ENCODE peak calls at places on chromosomes 13 and 19, in four cellular contexts. C is activated CD4-positive, alpha-beta T cell treated with anti-CD3 and anti-CD28 coated beads, Interleukin-2, amount 50 U/mL, for 1 hour; Y is A549; R is stimulated activated CD8-positive, alpha-beta memory T cell treated with anti-CD3 and anti-CD28 coated beads, Interleukin-2, amount 100 ng/mL, for 48 hours. W is an unnamed sample.

GRCh38 chr19:6239401-6239844 is 40.4 kb downstream of the MLLT1 start:
- DNase-seq in Y (no peak), C (no peak), R (no peak), W (peak)

GRCh38 chr13:102698649-102698980 is 3.8 kb upstream of the METTL21C start:
- DNase-seq in Y (no peak), R (no peak), C (no peak), W (no peak)

GRCh38 chr19:17909017-17909732 is 23.6 kb upstream of the CCDC124 start:
- DNase-seq in C (no peak), Y (no peak), R (no peak), W (no peak)

GRCh38 chr19:53579518-53579917 is 41.6 kb downstream of the ZNF331 start:
- DNase-seq in Y (no peak), C (no peak), R (no peak), W (no peak)

GRCh38 chr13:25406377-25406776 is 34.6 kb downstream of the ATP8A2 start:
- DNase-seq in C (no peak), Y (peak), R (no peak), W (no peak)

GRCh38 chr13:35768126-35768525 is 291.6 kb upstream of the MAB21L1 start:
- DNase-seq in R (no peak), C (no peak), Y (no peak), W (no peak)

GRCh38 chr19:28148554-28148953 is 1064.4 kb downstream of the UQCRFS1 start:
- DNase-seq in R (no peak), Y (no peak), C (no peak), W (no peak)

GRCh38 chr13:44017756-44018309 is 138.1 kb downstream of the LACC1 start:
- DNase-seq in C (no peak), Y (no peak), R (no peak), W (no peak)

GRCh38 chr13:21676611-21677021 is 5.7 kb downstream of the FGF9 start:
- DNase-seq in Y (no peak), R (no peak), C (peak), W (no peak)

GRCh38 chr19:38267780-38268430 is 3.5 kb downstream of the SPINT2 start:
- DNase-seq in R (no peak), Y (peak), C (no peak), W (no peak)

W was measured in CD4-positive, CD25-positive, alpha-beta regulatory T cell.